ENCODE peak calls at places on chromosomes 4 and X, in seven cellular contexts. One of them, this sample, is unnamed.

GRCh38 chrX:72120798-72121197 is 10.9 kb downstream of the RTL5 start:
- DNase-seq in GM23248: peak; percentile 41
- DNase-seq in SW 1271: no peak
- DNase-seq in skeletal muscle cell: no peak
- DNase-seq in amniotic stem cell: no peak
- DNase-seq in NCI-H1105: no peak
- DNase-seq in mucosa of descending colon: no peak
- DNase-seq in this sample: no peak

GRCh38 chrX:123171781-123172180 is 12.3 kb upstream of the GRIA3 start:
- DNase-seq in NCI-H1105: no peak
- DNase-seq in amniotic stem cell: no peak
- DNase-seq in GM23248: peak; percentile 53
- DNase-seq in SW 1271: no peak
- DNase-seq in mucosa of descending colon: no peak
- DNase-seq in skeletal muscle cell: peak; percentile 55
- DNase-seq in this sample: no peak

GRCh38 chr4:88999392-88999791 is 57.6 kb downstream of the FAM13A start:
- DNase-seq in amniotic stem cell: no peak
- DNase-seq in mucosa of descending colon: no peak
- DNase-seq in GM23248: no peak
- DNase-seq in SW 1271: no peak
- DNase-seq in NCI-H1105: peak; percentile 47
- DNase-seq in skeletal muscle cell: no peak
- DNase-seq in this sample: no peak

GRCh38 chrX:86171366-86171765 is 23.1 kb downstream of the DACH2 start:
- DNase-seq in NCI-H1105: no peak
- DNase-seq in amniotic stem cell: no peak
- DNase-seq in GM23248: peak; percentile 53
- DNase-seq in skeletal muscle cell: no peak
- DNase-seq in SW 1271: no peak
- DNase-seq in mucosa of descending colon: no peak
- DNase-seq in this sample: no peak

GRCh38 chr4:7337196-7338058 is 97.3 kb downstream of the PSAPL1 start:
- DNase-seq in NCI-H1105: no peak
- DNase-seq in SW 1271: no peak
- DNase-seq in GM23248: no peak
- DNase-seq in mucosa of descending colon: no peak
- DNase-seq in amniotic stem cell: no peak
- DNase-seq in skeletal muscle cell: no peak
- DNase-seq in this sample: no peak

GRCh38 chr4:33255094-33255493 is 2534.9 kb downstream of the PCDH7 start:
- DNase-seq in GM23248: no peak
- DNase-seq in skeletal muscle cell: no peak
- DNase-seq in SW 1271: no peak
- DNase-seq in mucosa of descending colon: no peak
- DNase-seq in NCI-H1105: no peak
- DNase-seq in amniotic stem cell: no peak
- DNase-seq in this sample: no peak

GRCh38 chrX:53357799-53358530 is 64.5 kb downstream of the SMC1A start:
- DNase-seq in SW 1271: no peak
- DNase-seq in GM23248: peak; percentile 41
- DNase-seq in skeletal muscle cell: peak; percentile 9
- DNase-seq in mucosa of descending colon: no peak
- DNase-seq in NCI-H1105: peak; percentile 1
- DNase-seq in amniotic stem cell: no peak
- DNase-seq in this sample: no peak

GRCh38 chrX:119343856-119344255 is 55.3 kb upstream of the SLC25A43 start:
- DNase-seq in GM23248: peak; percentile 4
- DNase-seq in SW 1271: no peak
- DNase-seq in mucosa of descending colon: no peak
- DNase-seq in skeletal muscle cell: no peak
- DNase-seq in NCI-H1105: no peak
- DNase-seq in amniotic stem cell: no peak
- DNase-seq in this sample: no peak

GRCh38 chr4:37597019-37597418 is 89.2 kb downstream of the RELL1 start:
- DNase-seq in NCI-H1105: no peak
- DNase-seq in GM23248: no peak
- DNase-seq in amniotic stem cell: no peak
- DNase-seq in mucosa of descending colon: no peak
- DNase-seq in skeletal muscle cell: no peak
- DNase-seq in SW 1271: no peak
- DNase-seq in this sample: no peak

GRCh38 chr4:61204353-61204752 is 4.2 kb downstream of the ADGRL3 start:
- DNase-seq in NCI-H1105: no peak
- DNase-seq in SW 1271: peak; percentile 8
- DNase-seq in mucosa of descending colon: no peak
- DNase-seq in skeletal muscle cell: peak; percentile 41
- DNase-seq in GM23248: no peak
- DNase-seq in amniotic stem cell: no peak
- DNase-seq in this sample: peak; percentile 44

GRCh38 chr4:142467086-142467485 is 379.0 kb downstream of the INPP4B start:
- DNase-seq in GM23248: no peak
- DNase-seq in mucosa of descending colon: no peak
- DNase-seq in SW 1271: no peak
- DNase-seq in amniotic stem cell: no peak
- DNase-seq in skeletal muscle cell: no peak
- DNase-seq in NCI-H1105: no peak
- DNase-seq in this sample: no peak

GRCh38 chrX:69506617-69507499 is 2.7 kb downstream of the NALF2 start:
- DNase-seq in GM23248: peak; percentile 29
- DNase-seq in mucosa of descending colon: no peak
- DNase-seq in amniotic stem cell: no peak
- DNase-seq in SW 1271: no peak
- DNase-seq in NCI-H1105: no peak
- DNase-seq in skeletal muscle cell: no peak
- DNase-seq in this sample: no peak

GRCh38 chrX:119880552-119881437 is 9.2 kb downstream of the NDUFA1 start:
- DNase-seq in amniotic stem cell: peak; percentile 3
- DNase-seq in skeletal muscle cell: peak; percentile 19
- DNase-seq in SW 1271: peak; percentile 17
- DNase-seq in GM23248: peak; percentile 73
- DNase-seq in NCI-H1105: peak; percentile 28
- DNase-seq in mucosa of descending colon: no peak
- DNase-seq in this sample: peak; percentile 50

GRCh38 chr4:165297626-165298025 is 29.8 kb upstream of the MSMO1 start:
- DNase-seq in GM23248: no peak
- DNase-seq in amniotic stem cell: no peak
- DNase-seq in NCI-H1105: no peak
- DNase-seq in skeletal muscle cell: no peak
- DNase-seq in SW 1271: no peak
- DNase-seq in mucosa of descending colon: no peak
- DNase-seq in this sample: no peak

GRCh38 chr4:100042711-100043110 is 92.6 kb upstream of the H2AZ1 start:
- DNase-seq in SW 1271: no peak
- DNase-seq in NCI-H1105: no peak
- DNase-seq in GM23248: no peak
- DNase-seq in mucosa of descending colon: no peak
- DNase-seq in amniotic stem cell: no peak
- DNase-seq in skeletal muscle cell: no peak
- DNase-seq in this sample: no peak

GRCh38 chr4:133775469-133775868 is 426.1 kb downstream of the PABPC4L start:
- DNase-seq in GM23248: no peak
- DNase-seq in NCI-H1105: no peak
- DNase-seq in SW 1271: no peak
- DNase-seq in mucosa of descending colon: no peak
- DNase-seq in skeletal muscle cell: no peak
- DNase-seq in amniotic stem cell: no peak
- DNase-seq in this sample: no peak

GRCh38 chr4:73850261-73850970 is 2.7 kb upstream of the PF4V1 start:
- DNase-seq in mucosa of descending colon: no peak
- DNase-seq in GM23248: no peak
- DNase-seq in amniotic stem cell: no peak
- DNase-seq in SW 1271: no peak
- DNase-seq in NCI-H1105: no peak
- DNase-seq in skeletal muscle cell: no peak
- DNase-seq in this sample: no peak

This sample was measured in RWPE1.